ENCODE peak calls at places on chromosomes 11 and 22, in nine cellular contexts. X, P, W, F, L, M, U, Q and N are unnamed samples. For H3K9me3, the result is how much of the 10 kb centered on the place peaks cover.

GRCh38 chr11:72599325-72600117 is 74.7 kb downstream of the PDE2A start:
- DNase-seq in U (no peak), Q (no peak), W (no peak), P (no peak), F (no peak), X (no peak), M (no peak), L (no peak), N (no peak)

GRCh38 chr22:45446216-45446615 is 32.7 kb downstream of the RIBC2 start:
- DNase-seq in P (peak), X (no peak), Q (no peak), F (no peak), L (no peak), U (no peak), M (no peak), W (no peak), N (peak)

GRCh38 chr22:24471570-24471969 is 23.6 kb upstream of the UPB1 start:
- DNase-seq in M (no peak), W (no peak), L (peak), Q (no peak), X (no peak), F (peak), U (peak), P (peak), N (no peak)

GRCh38 chr11:1078191-1078601 is 3.5 kb downstream of the MUC2 start:
- DNase-seq in Q (peak), L (no peak), M (no peak), P (no peak), U (peak), X (no peak), F (no peak), W (peak), N (no peak)

GRCh38 chr11:44946268-44946667 is 4.4 kb downstream of the TP53I11 start:
- DNase-seq in Q (peak), X (no peak), P (no peak), W (no peak), U (no peak), L (peak), F (no peak), M (peak), N (no peak)

GRCh38 chr11:77993902-77994301 is 566 bp downstream of the INTS4 start:
- DNase-seq in L (no peak), M (no peak), U (no peak), P (no peak), W (no peak), F (no peak), X (no peak), Q (no peak), N (peak)

GRCh38 chr11:102398297-102398696 is 51.3 kb downstream of the BIRC2 start:
- DNase-seq in W (no peak), P (no peak), U (no peak), X (no peak), Q (no peak), M (no peak), L (no peak), F (no peak), N (no peak)

GRCh38 chr11:108817971-108818370 is 153.1 kb downstream of the DDX10 start:
- DNase-seq in L (no peak), P (no peak), M (no peak), X (no peak), Q (peak), W (no peak), F (no peak), U (no peak), N (no peak)

GRCh38 chr11:57874981-57875380 is 113.4 kb downstream of the CTNND1 start:
- DNase-seq in P (no peak), U (no peak), L (no peak), Q (no peak), F (no peak), X (no peak), M (no peak), W (no peak), N (no peak)

GRCh38 chr11:45489281-45489906 is 176.0 kb downstream of the CHST1 start:
- DNase-seq in M (no peak), Q (no peak), P (no peak), X (no peak), F (no peak), U (no peak), L (no peak), W (no peak), N (no peak)

GRCh38 chr11:92035488-92035887 is 189.1 kb upstream of the FAT3 start:
- DNase-seq in X (no peak), W (no peak), P (no peak), M (no peak), F (no peak), Q (no peak), L (no peak), U (no peak), N (no peak)

GRCh38 chr11:63764201-63764711 is 4.3 kb downstream of the ZFTA start:
- DNase-seq in F (no peak), L (peak), U (peak), M (no peak), P (no peak), Q (no peak), X (no peak), W (no peak), N (no peak)

GRCh38 chr11:86117706-86118050 is 48.8 kb upstream of the PICALM start:
- DNase-seq in P (no peak), L (no peak), U (no peak), F (no peak), M (no peak), X (no peak), W (no peak), Q (no peak), N (no peak)
- H3K4me3 ChIP-seq in P (no peak), L (no peak), U (no peak), F (no peak), M (no peak), X (no peak), W (no peak), Q (no peak), N (no peak)

DNA sequence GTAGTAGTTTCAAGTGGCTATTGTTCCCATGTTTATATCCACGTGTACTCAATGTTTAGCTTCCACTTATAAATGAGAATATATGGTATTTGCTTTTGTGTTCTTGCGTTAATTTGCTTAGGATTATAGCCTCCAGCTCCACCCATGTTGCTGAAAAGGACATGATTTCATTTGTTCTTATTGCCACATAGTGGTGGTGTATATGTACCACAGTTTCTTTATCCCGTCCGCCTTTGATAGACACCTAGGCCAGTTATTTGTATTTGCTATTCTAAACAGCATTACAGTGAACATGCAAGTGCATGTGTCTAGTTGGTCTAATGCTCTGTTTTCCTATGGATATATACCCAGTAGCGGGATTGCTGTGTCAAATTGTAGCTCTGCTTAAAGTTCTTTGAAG is 6.8 kb downstream of the OR51B2 start:
- DNase-seq in F (no peak), M (no peak), U (no peak), X (no peak), Q (no peak), L (no peak), W (no peak), P (no peak), N (no peak)
- TF ChIP-seq CTCF in F (no peak), M (no peak), U (no peak), X (no peak), Q (no peak), L (no peak), W (no peak), P (no peak), N (no peak)

GRCh38 chr11:70606951-70607330 is 208.6 kb downstream of the CTTN start:
- DNase-seq in W (no peak), L (no peak), U (peak), Q (no peak), X (no peak), F (no peak), P (no peak), M (no peak), N (no peak)
- H3K9me3 ChIP-seq in W (under half), L (under half), U (under half), Q (under half), X (under half), F (under half), P (under half), M (under half), N (under half)

GRCh38 chr11:66315921-66316811 is 678 bp downstream of the CD248 start:
- DNase-seq in Q (no peak), U (peak), M (no peak), P (no peak), L (no peak), W (no peak), X (no peak), F (peak), N (no peak)
- H3K4me3 ChIP-seq in Q (no peak), U (peak), M (peak), P (peak), L (peak), W (no peak), X (peak), F (peak), N (no peak)

GRCh38 chr11:69538840-69539239 is 57.4 kb downstream of the LINC01488 start:
- DNase-seq in X (no peak), M (no peak), F (no peak), L (no peak), W (peak), U (no peak), Q (no peak), P (no peak), N (no peak)

GRCh38 chr11:69541001-69541285 is 59.5 kb downstream of the LINC01488 start:
- DNase-seq in Q (no peak), X (no peak), F (no peak), P (no peak), U (no peak), W (peak), M (no peak), L (no peak), N (no peak)

GRCh38 chr11:69539416-69540117 is 58.1 kb downstream of the LINC01488 start:
- DNase-seq in U (no peak), W (peak), L (peak), M (no peak), P (no peak), Q (no peak), F (no peak), X (peak), N (no peak)

GRCh38 chr11:69541501-69542313 is 60.2 kb downstream of the LINC01488 start:
- DNase-seq in U (no peak), L (no peak), Q (no peak), M (no peak), P (peak), W (peak), X (no peak), F (no peak), N (no peak)

GRCh38 chr11:69540118-69541000 is 58.9 kb downstream of the LINC01488 start:
- DNase-seq in L (peak), X (no peak), Q (peak), P (no peak), M (no peak), F (no peak), U (peak), W (peak), N (peak)
- TF ChIP-seq CTCF in L (peak), X (no peak), Q (no peak), P (no peak), M (no peak), F (no peak), U (no peak), W (no peak), N (no peak)

DNA sequence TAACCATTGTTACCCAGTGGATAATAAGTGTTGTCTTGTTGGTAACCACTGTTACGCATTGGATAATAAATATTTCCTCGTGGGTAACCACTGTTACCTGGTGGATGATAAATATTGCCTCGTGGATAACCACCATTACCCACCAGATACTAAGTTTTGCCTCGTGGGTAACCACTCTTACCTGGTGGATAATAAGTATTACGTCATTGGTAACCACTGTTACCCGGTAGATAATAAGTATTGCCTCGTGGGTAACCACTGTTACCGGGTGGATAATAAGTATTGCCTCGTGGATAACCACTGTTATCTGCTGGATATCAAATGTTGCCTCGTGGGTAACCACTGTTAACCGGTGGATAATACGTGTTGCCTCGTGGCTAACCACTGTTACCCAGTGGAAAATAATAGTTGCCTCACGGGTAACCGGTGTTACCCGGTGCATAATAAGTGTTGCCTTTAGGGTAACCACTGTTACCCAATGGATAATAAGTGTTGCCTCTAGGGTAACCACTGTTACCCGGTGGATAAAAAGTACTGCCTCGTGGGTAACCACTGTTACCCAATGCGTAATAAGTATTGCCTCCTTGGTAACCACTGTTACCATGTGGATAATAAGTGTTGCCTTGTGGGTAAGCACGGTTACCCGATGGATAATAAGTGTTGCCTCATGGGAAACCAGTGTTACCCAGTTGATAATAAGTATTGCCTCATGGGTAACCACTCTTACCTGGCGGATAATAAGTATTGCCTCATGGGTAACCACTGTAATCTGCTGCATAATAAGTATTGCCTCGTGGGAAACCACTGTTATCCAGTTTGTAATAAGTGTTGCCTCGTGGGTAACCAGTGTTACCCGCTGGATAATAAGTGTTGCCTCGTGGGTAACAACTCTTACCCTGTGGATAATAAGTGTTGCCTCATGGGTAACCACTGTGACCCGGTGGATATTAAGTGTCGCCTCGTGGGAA is 21.9 kb upstream of the NXPE4 start:
- DNase-seq in F (no peak), M (peak), W (no peak), U (no peak), L (no peak), P (no peak), Q (no peak), X (no peak), N (no peak)
- H3K9me3 ChIP-seq in F (under half), M (under half), W (under half), U (under half), L (under half), P (under half), Q (under half), X (under half), N (under half)

GRCh38 chr11:94127632-94128031 is 1.0 kb upstream of the PANX1 start:
- DNase-seq in X (no peak), P (no peak), L (no peak), Q (no peak), W (no peak), U (no peak), M (no peak), F (no peak), N (no peak)
- H3K4me3 ChIP-seq in X (no peak), P (peak), L (peak), Q (no peak), W (peak), U (peak), M (peak), F (peak), N (peak)

GRCh38 chr22:22684605-22685561 is 40.5 kb downstream of the GGTLC2 start:
- DNase-seq in X (peak), M (peak), U (no peak), W (no peak), Q (peak), F (no peak), L (no peak), P (peak), N (peak)
- TF ChIP-seq CTCF in X (peak), M (peak), U (peak), W (no peak), Q (peak), F (no peak), L (peak), P (peak), N (peak)

GRCh38 chr11:74866557-74866956 is 82.3 kb downstream of the XRRA1 start:
- DNase-seq in P (no peak), L (no peak), M (no peak), U (no peak), F (no peak), Q (no peak), W (no peak), X (no peak), N (no peak)

GRCh38 chr11:74871037-74871436 is 77.9 kb downstream of the XRRA1 start:
- DNase-seq in L (no peak), Q (no peak), P (no peak), X (no peak), W (no peak), F (no peak), U (no peak), M (no peak), N (no peak)

GRCh38 chr11:74870485-74870884 is 78.4 kb downstream of the XRRA1 start:
- DNase-seq in M (no peak), W (no peak), L (no peak), Q (no peak), X (no peak), P (peak), F (no peak), U (no peak), N (peak)
- H3K9me3 ChIP-seq in M (under half), W (half or more), L (half or more), Q (half or more), X (under half), P (under half), F (under half), U (half or more), N (under half)